ENCODE peak calls at places on chromosomes 16 and 17, in nine cellular contexts. D is RWPE1; B is lung; V is cardiac muscle cell; L is upper lobe of right lung; S is CD8-positive, alpha-beta T cell; J is tibial artery; Q is CD4-positive, alpha-beta T cell; C is tibial nerve. M is an unnamed sample.

GRCh38 chr17:69326302-69327059 is 452 bp downstream of the ABCA5 start:
- DNase-seq in D (peak), B (no peak), J (no peak), V (peak), Q (no peak), L (no peak), S (no peak), C (no peak), M (no peak)

GRCh38 chr16:6018848-6019489 is 921.4 kb upstream of the EEF2KMT start:
- DNase-seq in S (no peak), L (no peak), D (no peak), V (peak), Q (no peak), J (no peak), B (no peak), C (no peak), M (no peak)

GRCh38 chr16:75017670-75018525 is 19.1 kb downstream of the ZNRF1 start:
- DNase-seq in C (no peak), B (no peak), J (no peak), Q (no peak), S (no peak), V (no peak), L (no peak), D (no peak), M (no peak)

GRCh38 chr16:75948441-75948840 is 222.2 kb upstream of the CPHXL start:
- DNase-seq in B (no peak), D (no peak), C (no peak), L (no peak), Q (no peak), V (no peak), J (no peak), S (no peak), M (no peak)

GRCh38 chr16:22423716-22424115 is 49.3 kb upstream of the CDR2 start:
- DNase-seq in S (no peak), V (no peak), D (no peak), C (no peak), L (no peak), B (no peak), Q (no peak), J (no peak), M (no peak)

GRCh38 chr16:14028207-14028606 is 42.9 kb upstream of the MRTFB start:
- DNase-seq in V (no peak), C (no peak), S (no peak), Q (no peak), B (no peak), J (no peak), D (no peak), L (no peak), M (no peak)

GRCh38 chr17:50806141-50806643 is 29.2 kb upstream of the WFIKKN2 start:
- DNase-seq in Q (no peak), B (no peak), V (no peak), S (no peak), J (no peak), D (no peak), C (no peak), L (no peak), M (no peak)

GRCh38 chr16:1613728-1614225 is 1.6 kb downstream of the CRAMP1 start:
- DNase-seq in L (no peak), J (no peak), D (peak), Q (no peak), C (no peak), S (peak), V (peak), B (no peak), M (peak)

GRCh38 chr16:66844009-66844341 is 239 bp upstream of the CA7 start:
- DNase-seq in V (no peak), C (no peak), Q (no peak), J (no peak), S (no peak), D (no peak), B (no peak), L (no peak), M (no peak)

GRCh38 chr17:82202981-82203380 is 9.7 kb downstream of the CCDC57 start:
- DNase-seq in L (no peak), C (no peak), V (no peak), S (no peak), B (no peak), Q (no peak), J (no peak), D (no peak), M (no peak)

GRCh38 chr17:34858941-34859562 is 102.2 kb downstream of the CCT6B start:
- DNase-seq in B (no peak), J (no peak), C (no peak), D (no peak), Q (no peak), S (no peak), L (no peak), V (no peak), M (no peak)

GRCh38 chr16:57268804-57269800 is 15.4 kb downstream of the PLLP start:
- DNase-seq in J (no peak), C (no peak), D (no peak), L (peak), Q (no peak), B (peak), S (no peak), V (peak), M (peak)

GRCh38 chr17:2815781-2816185 is 19.5 kb downstream of the RAP1GAP2 start:
- DNase-seq in L (no peak), Q (no peak), B (no peak), D (no peak), V (peak), C (no peak), S (no peak), J (no peak), M (no peak)

GRCh38 chr17:28982191-28982793 is 23.5 kb downstream of the SEZ6 start:
- DNase-seq in J (no peak), B (peak), C (peak), S (peak), V (no peak), L (no peak), D (no peak), Q (peak), M (peak)

GRCh38 chr17:51640108-51640622 is 379.8 kb downstream of the UTP18 start:
- DNase-seq in D (peak), C (no peak), Q (no peak), J (no peak), S (no peak), B (no peak), V (no peak), L (no peak), M (no peak)

GRCh38 chr16:89658221-89658879 is 714 bp downstream of the SPATA33 start:
- DNase-seq in J (no peak), D (peak), L (no peak), C (no peak), B (no peak), S (no peak), Q (no peak), V (peak), M (no peak)

GRCh38 chr16:26464576-26465266 is 602.0 kb upstream of the C16orf82 start:
- DNase-seq in V (no peak), B (no peak), L (no peak), Q (no peak), J (no peak), D (no peak), S (no peak), C (no peak), M (no peak)
- TF ChIP-seq CTCF in V (no peak), B (no peak), L (no peak), Q (no peak), J (no peak), D (no peak), S (no peak), C (no peak), M (no peak)

GRCh38 chr16:48537909-48538745 is 71.9 kb downstream of the N4BP1 start:
- DNase-seq in S (no peak), L (peak), B (peak), Q (no peak), C (peak), D (no peak), J (peak), V (no peak), M (peak)

GRCh38 chr16:48540222-48540900 is 69.6 kb downstream of the N4BP1 start:
- DNase-seq in B (no peak), S (no peak), L (no peak), D (no peak), Q (no peak), C (no peak), V (no peak), J (no peak), M (no peak)

GRCh38 chr16:48537275-48537674 is 72.7 kb downstream of the N4BP1 start:
- DNase-seq in D (no peak), L (no peak), S (no peak), B (no peak), V (no peak), C (no peak), J (no peak), Q (no peak), M (no peak)

GRCh38 chr16:48539485-48540221 is 70.3 kb downstream of the N4BP1 start:
- DNase-seq in Q (no peak), C (no peak), L (no peak), J (no peak), D (no peak), S (no peak), B (no peak), V (no peak), M (no peak)

DNA sequence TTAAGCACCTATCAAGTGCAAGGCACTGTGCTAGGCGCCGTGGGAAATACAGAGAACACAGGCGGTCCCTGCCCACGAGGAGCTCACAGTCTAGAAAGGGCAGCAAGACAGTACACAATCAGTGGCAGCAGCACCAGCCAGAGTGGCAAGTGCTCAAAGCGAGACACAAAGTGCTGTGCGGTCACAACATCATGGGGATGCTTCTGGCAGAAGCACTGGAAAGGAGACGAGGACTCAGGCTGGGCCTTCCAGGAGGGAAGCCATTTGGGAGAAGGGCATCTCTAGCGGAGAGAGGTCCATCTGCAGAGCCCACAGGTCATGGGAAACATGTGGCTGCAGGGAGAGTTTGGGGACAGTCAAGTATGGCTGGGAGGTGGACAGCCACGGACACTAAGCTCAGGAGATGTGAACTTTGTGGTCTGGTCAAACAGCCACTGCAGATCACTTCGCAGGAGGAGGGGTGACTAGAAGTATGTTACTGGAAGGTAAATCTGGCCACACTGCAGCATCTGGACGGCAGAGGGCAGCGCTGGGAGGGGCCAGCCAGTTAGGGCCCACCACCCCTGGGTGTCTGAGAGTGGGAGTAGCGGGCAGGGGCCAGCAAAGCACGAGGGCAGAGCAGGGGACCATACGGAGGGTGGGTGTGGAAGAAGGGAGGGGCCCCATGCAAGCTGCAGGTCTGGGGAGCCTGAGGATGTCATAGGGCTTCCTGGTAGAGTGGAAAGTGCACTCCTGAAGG is 71.1 kb downstream of the N4BP1 start:
- DNase-seq in D (no peak), J (no peak), L (no peak), S (no peak), Q (no peak), C (no peak), V (peak), B (no peak), M (no peak)
- H3K27ac ChIP-seq in D (peak), J (peak), L (peak), S (no peak), Q (no peak), C (peak), V (peak), B (no peak), M (peak)

GRCh38 chr16:30954993-30955392 is 2.6 kb upstream of the SETD1A start:
- DNase-seq in B (no peak), S (no peak), Q (no peak), J (no peak), C (no peak), L (no peak), D (no peak), V (no peak), M (no peak)

GRCh38 chr16:30958164-30959083 is 870 bp downstream of the SETD1A start:
- DNase-seq in C (no peak), V (peak), L (peak), B (peak), S (no peak), D (peak), Q (peak), J (no peak), M (peak)

GRCh38 chr16:30957456-30958163 is at the start of gene SETD1A:
- DNase-seq in L (peak), C (peak), Q (peak), V (peak), B (peak), D (peak), S (peak), J (peak), M (peak)

GRCh38 chr16:30953511-30954124 is 3.9 kb upstream of the SETD1A start:
- DNase-seq in S (peak), D (no peak), C (peak), Q (peak), J (peak), L (peak), V (peak), B (peak), M (peak)

DNA sequence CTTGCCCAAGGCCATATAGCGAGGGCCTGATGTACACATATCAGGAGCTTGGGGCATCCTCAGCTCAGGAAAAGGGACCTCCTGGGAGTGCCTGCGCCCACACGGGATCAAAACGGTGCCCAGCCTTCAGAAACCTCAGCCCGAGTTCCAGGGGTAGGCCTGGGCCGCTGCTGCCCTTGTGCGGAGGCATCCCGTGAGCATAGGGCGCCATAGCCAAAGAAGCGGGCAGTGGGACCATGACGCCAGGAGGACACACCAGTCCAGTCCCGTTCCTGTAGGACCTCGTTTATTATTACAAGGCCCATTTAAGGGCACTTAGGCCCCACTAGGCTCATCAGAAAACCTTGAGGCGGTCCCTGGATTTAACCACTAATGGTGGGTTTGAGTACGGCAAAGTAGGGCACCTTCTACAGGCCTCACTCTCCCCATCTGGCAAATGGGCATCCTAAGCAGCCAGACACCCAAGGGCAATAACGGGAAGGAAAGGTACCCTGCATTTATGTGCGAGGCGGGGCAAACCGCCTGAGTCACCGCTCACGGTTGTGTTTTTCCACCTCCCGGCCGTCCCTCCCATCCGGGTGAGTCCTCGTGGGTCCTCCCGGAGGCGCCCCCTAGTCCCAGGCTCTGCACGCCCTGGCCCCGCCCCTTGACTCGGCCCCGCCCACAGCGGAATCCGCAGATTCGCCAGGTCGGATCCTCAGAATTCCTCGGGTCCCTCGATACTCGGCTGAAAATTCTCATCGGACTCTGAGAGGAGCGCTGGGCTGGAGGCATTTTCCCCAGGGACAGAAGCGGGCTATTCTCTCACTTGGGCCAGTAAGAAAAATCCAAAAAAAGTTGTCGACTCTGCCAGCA is 726 bp upstream of the SETD1A start:
- DNase-seq in C (peak), L (peak), S (peak), B (peak), D (peak), V (peak), J (peak), Q (peak), M (peak)
- TF ChIP-seq CTCF in C (no peak), L (peak), S (no peak), B (peak), D (no peak), V (peak), J (peak), Q (no peak), M (peak)

DNA sequence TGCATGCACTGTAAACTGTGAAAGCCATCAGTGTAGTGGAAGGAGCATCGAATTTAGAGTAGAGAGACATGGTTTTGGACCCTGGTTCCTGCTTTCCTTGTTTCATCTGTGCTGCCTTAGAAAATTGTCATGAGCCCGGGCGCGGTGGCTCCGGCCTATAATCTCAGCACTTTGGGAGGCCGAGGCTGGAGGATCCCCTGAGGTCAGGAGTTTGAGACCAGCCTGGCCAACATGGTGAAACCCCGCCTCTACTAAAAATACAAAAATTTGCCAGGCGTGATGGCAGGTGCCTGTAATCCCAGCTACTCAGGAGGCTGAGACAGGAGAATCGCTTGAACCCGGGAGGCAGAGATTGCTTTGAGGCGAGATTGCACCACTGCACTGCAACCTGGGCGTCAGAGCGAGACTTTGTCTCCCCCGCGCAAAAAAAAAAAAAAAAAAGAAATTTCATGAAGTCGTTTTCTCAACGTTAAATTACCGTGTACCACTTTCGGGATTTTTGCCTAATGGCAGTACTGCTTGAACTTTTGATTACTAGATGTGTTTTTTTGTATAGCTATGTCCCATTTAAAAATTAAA is 912 bp downstream of the COQ7 start:
- DNase-seq in V (no peak), S (no peak), L (no peak), B (no peak), J (no peak), Q (no peak), C (no peak), D (no peak), M (no peak)
- H3K27ac ChIP-seq in V (peak), S (peak), L (peak), B (peak), J (peak), Q (peak), C (peak), D (peak), M (peak)

GRCh38 chr16:28821874-28822519 is 802 bp upstream of the ATXN2L start:
- DNase-seq in J (no peak), B (no peak), Q (no peak), L (no peak), D (no peak), V (no peak), C (no peak), S (no peak), M (no peak)

GRCh38 chr16:28824548-28824973 is 1.8 kb downstream of the ATXN2L start:
- DNase-seq in D (no peak), L (no peak), C (no peak), V (no peak), J (no peak), S (no peak), B (no peak), Q (no peak), M (no peak)

GRCh38 chr16:28823291-28823718 is 506 bp downstream of the ATXN2L start:
- DNase-seq in Q (no peak), D (no peak), J (no peak), B (no peak), L (no peak), C (no peak), V (peak), S (no peak), M (no peak)

GRCh38 chr16:28822520-28823290 is at the start of gene ATXN2L:
- DNase-seq in L (peak), J (peak), V (peak), Q (peak), D (peak), C (peak), S (peak), B (peak), M (peak)

DNA sequence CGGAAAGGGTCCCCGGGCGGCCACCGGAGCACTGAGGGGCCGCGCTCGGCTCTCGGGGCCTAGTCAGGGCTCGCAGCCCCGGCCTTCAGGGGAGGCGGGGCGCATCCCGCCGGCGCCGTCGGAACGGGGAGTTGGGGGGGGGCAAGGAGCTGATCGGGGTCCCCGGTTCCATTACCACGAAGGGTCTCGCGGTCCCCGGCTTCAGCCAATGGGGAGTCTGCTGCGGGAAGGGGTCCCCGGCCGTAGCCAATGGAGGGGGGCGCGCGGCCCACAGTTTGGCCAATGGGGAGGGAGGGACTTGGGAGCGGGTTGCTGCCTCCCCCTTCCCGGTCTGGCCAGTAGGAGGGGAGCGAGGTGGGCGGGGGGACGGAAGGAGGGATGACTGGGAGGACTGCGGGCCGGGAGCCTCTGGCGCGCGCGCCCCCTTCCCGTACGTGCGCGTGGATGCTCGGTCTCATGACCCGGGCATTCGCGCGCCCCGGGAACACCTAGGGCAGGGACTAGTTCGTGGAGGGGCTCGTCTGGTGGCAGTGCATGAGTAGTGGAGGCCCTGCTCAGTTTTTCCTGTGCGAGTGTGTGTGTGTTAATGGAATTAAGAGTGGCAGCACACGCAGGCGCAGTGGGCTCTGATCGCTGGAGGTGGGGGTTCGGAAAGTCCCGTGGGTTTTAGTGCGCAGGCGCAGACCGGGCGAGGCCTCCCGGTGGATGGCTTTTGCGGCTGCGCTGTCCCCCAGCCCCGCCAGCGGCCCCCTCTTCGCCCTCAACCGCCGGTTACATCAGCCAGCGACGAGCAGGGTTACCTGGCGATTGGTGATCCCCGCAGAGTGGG is 1.1 kb downstream of the ATXN2L start:
- DNase-seq in J (peak), S (peak), Q (peak), B (peak), D (peak), V (peak), C (peak), L (peak), M (peak)
- TF ChIP-seq CTCF in J (peak), S (peak), Q (peak), B (no peak), D (peak), V (no peak), C (peak), L (peak), M (peak)

DNA sequence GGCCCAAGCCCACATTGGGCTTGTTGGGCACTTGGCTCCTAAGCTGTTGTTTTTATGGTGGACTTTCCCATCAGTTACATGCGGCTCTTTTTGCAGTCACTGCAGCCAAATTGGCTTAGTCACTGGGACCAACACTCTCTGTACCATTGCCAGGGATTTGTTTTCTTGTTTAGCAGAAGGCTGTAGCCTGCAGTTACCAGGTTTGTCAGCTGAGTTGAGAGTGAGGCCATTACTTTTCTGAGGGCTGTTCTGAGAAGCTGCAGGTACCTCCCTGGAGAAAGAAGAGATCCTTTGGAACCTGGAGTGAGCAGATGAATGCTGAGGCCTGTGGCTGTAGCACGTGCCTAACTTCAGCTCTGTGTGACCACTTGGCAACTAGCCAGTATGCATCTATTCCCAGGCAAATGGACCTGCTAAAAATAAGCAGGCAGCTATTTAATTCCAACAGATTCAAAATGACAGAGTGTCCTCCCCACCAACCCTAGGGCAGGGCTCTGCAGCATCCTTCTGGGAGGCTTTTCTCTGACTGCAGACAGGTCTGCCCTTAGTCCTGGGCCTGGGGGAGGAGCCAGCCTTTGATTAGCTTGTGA is 12.9 kb downstream of the AKAP1 start:
- DNase-seq in S (no peak), D (no peak), C (no peak), J (peak), L (no peak), Q (no peak), V (peak), B (no peak), M (peak)
- H3K27ac ChIP-seq in S (no peak), D (peak), C (peak), J (peak), L (no peak), Q (no peak), V (peak), B (peak), M (peak)

M was measured in heart right ventricle.